ENCODE peak calls at places on chromosomes 6 and 20, in five cellular contexts. One of them, this sample, is unnamed.

GRCh38 chr6:119110601-119111548 is 32.4 kb upstream of the FAM184A start:
- DNase-seq in Peyer's patch: no peak
- DNase-seq in spleen: no peak
- DNase-seq in uterus: peak; percentile 20
- DNase-seq in upper lobe of left lung: peak; percentile 35
- DNase-seq in this sample: no peak

GRCh38 chr6:164378330-164378729 is 931.1 kb downstream of the C6orf118 start:
- DNase-seq in spleen: no peak
- DNase-seq in uterus: no peak
- DNase-seq in upper lobe of left lung: no peak
- DNase-seq in Peyer's patch: no peak
- DNase-seq in this sample: no peak

GRCh38 chr6:108758884-108759283 is 89.3 kb upstream of the ARMC2 start:
- DNase-seq in upper lobe of left lung: no peak
- DNase-seq in Peyer's patch: no peak
- DNase-seq in uterus: no peak
- DNase-seq in spleen: no peak
- DNase-seq in this sample: no peak

GRCh38 chr6:84882768-84883766 is 118.7 kb upstream of the TBX18 start:
- DNase-seq in Peyer's patch: no peak
- DNase-seq in upper lobe of left lung: no peak
- DNase-seq in uterus: no peak
- DNase-seq in spleen: no peak
- DNase-seq in this sample: no peak

GRCh38 chr20:33828912-33829560 is 17.9 kb downstream of the CHMP4B start:
- DNase-seq in upper lobe of left lung: no peak
- DNase-seq in uterus: no peak
- DNase-seq in Peyer's patch: no peak
- DNase-seq in spleen: no peak
- DNase-seq in this sample: no peak

GRCh38 chr20:38021373-38021772 is 11.9 kb downstream of the TTI1 start:
- DNase-seq in spleen: no peak
- DNase-seq in upper lobe of left lung: no peak
- DNase-seq in uterus: no peak
- DNase-seq in Peyer's patch: no peak
- DNase-seq in this sample: no peak

GRCh38 chr20:56985286-56985685 is 281.2 kb downstream of the BMP7 start:
- DNase-seq in uterus: no peak
- DNase-seq in upper lobe of left lung: no peak
- DNase-seq in spleen: no peak
- DNase-seq in Peyer's patch: no peak
- DNase-seq in this sample: no peak

GRCh38 chr6:8065519-8065911 is 1.3 kb upstream of the BLOC1S5 start:
- DNase-seq in spleen: no peak
- DNase-seq in Peyer's patch: no peak
- DNase-seq in uterus: no peak
- DNase-seq in upper lobe of left lung: no peak
- DNase-seq in this sample: no peak

GRCh38 chr6:149962461-149963211 is 1.1 kb upstream of the ULBP1 start:
- DNase-seq in uterus: no peak
- DNase-seq in upper lobe of left lung: no peak
- DNase-seq in Peyer's patch: no peak
- DNase-seq in spleen: no peak
- DNase-seq in this sample: no peak

GRCh38 chr20:39631557-39631956 is 669.4 kb downstream of the DHX35 start:
- DNase-seq in spleen: no peak
- DNase-seq in uterus: no peak
- DNase-seq in Peyer's patch: no peak
- DNase-seq in upper lobe of left lung: no peak
- DNase-seq in this sample: no peak

GRCh38 chr6:159719287-159719686 is 8.0 kb upstream of the WTAP start:
- DNase-seq in spleen: no peak
- DNase-seq in upper lobe of left lung: no peak
- DNase-seq in Peyer's patch: no peak
- DNase-seq in uterus: no peak
- DNase-seq in this sample: no peak

GRCh38 chr6:117404548-117404947 is 21.2 kb downstream of the ROS1 start:
- DNase-seq in spleen: no peak
- DNase-seq in Peyer's patch: no peak
- DNase-seq in upper lobe of left lung: no peak
- DNase-seq in uterus: no peak
- DNase-seq in this sample: no peak

GRCh38 chr20:48052492-48052870 is 267.2 kb upstream of the SULF2 start:
- DNase-seq in uterus: no peak
- DNase-seq in Peyer's patch: no peak
- DNase-seq in upper lobe of left lung: no peak
- DNase-seq in spleen: no peak
- DNase-seq in this sample: no peak

GRCh38 chr6:73797861-73798260 is 101.9 kb downstream of the CD109 start:
- DNase-seq in Peyer's patch: no peak
- DNase-seq in upper lobe of left lung: no peak
- DNase-seq in uterus: no peak
- DNase-seq in spleen: no peak
- DNase-seq in this sample: no peak

GRCh38 chr20:53952528-53953096 is 117.8 kb downstream of the BCAS1 start:
- DNase-seq in spleen: no peak
- DNase-seq in Peyer's patch: no peak
- DNase-seq in upper lobe of left lung: no peak
- DNase-seq in uterus: no peak
- DNase-seq in this sample: no peak

GRCh38 chr6:56770011-56770520 is 127.4 kb upstream of the DST start:
- DNase-seq in upper lobe of left lung: no peak
- DNase-seq in Peyer's patch: no peak
- DNase-seq in spleen: no peak
- DNase-seq in uterus: no peak
- DNase-seq in this sample: no peak

GRCh38 chr6:20605581-20605980 is 71.3 kb downstream of the CDKAL1 start:
- DNase-seq in upper lobe of left lung: no peak
- DNase-seq in Peyer's patch: no peak
- DNase-seq in uterus: no peak
- DNase-seq in spleen: no peak
- DNase-seq in this sample: no peak

GRCh38 chr6:133631421-133631820 is 257.5 kb upstream of the TCF21 start:
- DNase-seq in upper lobe of left lung: no peak
- DNase-seq in Peyer's patch: no peak
- DNase-seq in spleen: no peak
- DNase-seq in uterus: no peak
- DNase-seq in this sample: no peak

GRCh38 chr6:7827142-7827541 is 83.4 kb downstream of the TXNDC5 start:
- DNase-seq in Peyer's patch: no peak
- DNase-seq in uterus: no peak
- DNase-seq in spleen: no peak
- DNase-seq in upper lobe of left lung: no peak
- DNase-seq in this sample: no peak

GRCh38 chr6:144349690-144350132 is 64.6 kb downstream of the UTRN start:
- DNase-seq in uterus: no peak
- DNase-seq in upper lobe of left lung: no peak
- DNase-seq in spleen: no peak
- DNase-seq in Peyer's patch: no peak
- DNase-seq in this sample: no peak

GRCh38 chr20:36833275-36834020 is 42.5 kb upstream of the TLDC2 start:
- DNase-seq in upper lobe of left lung: no peak
- DNase-seq in spleen: no peak
- DNase-seq in uterus: no peak
- DNase-seq in Peyer's patch: no peak
- DNase-seq in this sample: no peak

GRCh38 chr20:36836591-36837329 is 39.2 kb upstream of the TLDC2 start:
- DNase-seq in Peyer's patch: peak; percentile 77
- DNase-seq in upper lobe of left lung: peak; percentile 76
- DNase-seq in spleen: peak; percentile 90
- DNase-seq in uterus: no peak
- DNase-seq in this sample: no peak

GRCh38 chr20:36835453-36836198 is 40.3 kb upstream of the TLDC2 start:
- DNase-seq in Peyer's patch: peak; percentile 90
- DNase-seq in spleen: peak; percentile 97
- DNase-seq in uterus: peak; percentile 92
- DNase-seq in upper lobe of left lung: peak; percentile 95
- DNase-seq in this sample: peak; percentile 88

GRCh38 chr20:36832791-36833190 is 43.1 kb upstream of the TLDC2 start:
- DNase-seq in upper lobe of left lung: no peak
- DNase-seq in uterus: no peak
- DNase-seq in spleen: no peak
- DNase-seq in Peyer's patch: no peak
- DNase-seq in this sample: no peak

DNA sequence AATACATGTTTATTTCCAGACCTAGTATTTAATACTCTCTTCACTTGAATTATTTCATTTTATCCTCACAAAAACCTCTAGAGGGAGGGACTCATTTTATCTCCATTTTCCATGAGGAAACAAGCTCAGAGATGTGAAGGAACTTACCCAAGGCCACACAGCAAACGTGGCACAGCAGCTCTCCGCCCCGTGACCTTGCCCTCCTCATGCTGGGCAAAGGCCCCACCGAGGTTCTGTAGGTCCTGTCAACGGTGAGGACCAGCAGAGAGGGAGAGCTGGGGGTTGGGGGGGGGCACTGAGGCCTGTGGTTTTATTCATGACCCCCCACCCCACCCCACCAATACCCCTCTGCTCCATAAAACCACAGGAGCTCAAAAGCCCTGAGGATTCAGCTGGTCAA is 40.9 kb upstream of the TLDC2 start:
- DNase-seq in upper lobe of left lung: no peak
- DNase-seq in Peyer's patch: no peak
- DNase-seq in uterus: no peak
- DNase-seq in spleen: no peak
- DNase-seq in this sample: no peak
- H3K4me1 ChIP-seq in upper lobe of left lung: peaks cover 49% of the 10 kb centered on the region
- H3K4me1 ChIP-seq in Peyer's patch: peaks cover 10% of the 10 kb centered on the region
- H3K4me1 ChIP-seq in uterus: peaks cover 16% of the 10 kb centered on the region
- H3K4me1 ChIP-seq in spleen: peaks cover 72% of the 10 kb centered on the region
- H3K4me1 ChIP-seq in this sample: peaks cover 68% of the 10 kb centered on the region

DNA sequence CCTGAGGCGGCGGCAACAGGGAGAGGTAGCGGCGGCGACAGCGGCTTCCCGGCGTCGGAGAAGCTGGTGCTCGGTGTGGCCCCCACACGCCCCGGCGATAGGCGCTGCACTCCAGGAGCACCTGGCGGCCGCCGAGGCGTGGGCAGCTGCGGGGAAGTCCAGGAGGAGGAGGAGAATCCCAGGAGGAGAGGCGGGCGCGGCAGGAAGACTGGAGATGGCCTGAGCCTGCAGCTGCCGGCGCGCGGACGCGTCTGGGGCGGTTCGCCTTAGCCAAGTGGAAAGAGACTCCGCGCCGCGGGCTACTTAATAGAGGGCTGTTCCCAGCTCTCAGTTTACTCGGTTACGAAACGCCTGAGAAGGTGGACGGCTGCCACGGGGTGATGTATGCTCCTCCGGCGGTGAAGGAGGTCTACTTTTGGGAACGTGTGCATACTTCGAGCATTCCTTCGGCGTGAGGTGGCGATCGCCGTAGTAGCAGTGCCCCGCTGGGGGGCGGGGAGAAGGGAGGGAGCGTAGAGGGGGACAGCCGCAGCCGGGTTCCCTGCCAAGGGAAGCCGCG is at the start of gene COL12A1:
- DNase-seq in spleen: peak; percentile 81
- DNase-seq in uterus: peak; percentile 99
- DNase-seq in upper lobe of left lung: peak; percentile 90
- DNase-seq in Peyer's patch: peak; percentile 74
- DNase-seq in this sample: peak; percentile 96
- TF ChIP-seq POLR2A in spleen: no peak
- TF ChIP-seq POLR2A in uterus: peak; percentile 83
- TF ChIP-seq POLR2A in upper lobe of left lung: peak; percentile 74
- TF ChIP-seq POLR2A in Peyer's patch: peak; percentile 20
- TF ChIP-seq POLR2A in this sample: peak; percentile 52

GRCh38 chr6:41644297-41644879 is 6.1 kb downstream of the MDFI start:
- DNase-seq in uterus: no peak
- DNase-seq in upper lobe of left lung: no peak
- DNase-seq in Peyer's patch: no peak
- DNase-seq in spleen: peak; percentile 67
- DNase-seq in this sample: no peak
- H3K4me1 ChIP-seq in uterus: no peaks in the 10 kb centered on the region
- H3K4me1 ChIP-seq in upper lobe of left lung: peaks cover 8% of the 10 kb centered on the region
- H3K4me1 ChIP-seq in Peyer's patch: no peaks in the 10 kb centered on the region
- H3K4me1 ChIP-seq in spleen: peaks cover 5% of the 10 kb centered on the region
- H3K4me1 ChIP-seq in this sample: peaks cover 46% of the 10 kb centered on the region

DNA sequence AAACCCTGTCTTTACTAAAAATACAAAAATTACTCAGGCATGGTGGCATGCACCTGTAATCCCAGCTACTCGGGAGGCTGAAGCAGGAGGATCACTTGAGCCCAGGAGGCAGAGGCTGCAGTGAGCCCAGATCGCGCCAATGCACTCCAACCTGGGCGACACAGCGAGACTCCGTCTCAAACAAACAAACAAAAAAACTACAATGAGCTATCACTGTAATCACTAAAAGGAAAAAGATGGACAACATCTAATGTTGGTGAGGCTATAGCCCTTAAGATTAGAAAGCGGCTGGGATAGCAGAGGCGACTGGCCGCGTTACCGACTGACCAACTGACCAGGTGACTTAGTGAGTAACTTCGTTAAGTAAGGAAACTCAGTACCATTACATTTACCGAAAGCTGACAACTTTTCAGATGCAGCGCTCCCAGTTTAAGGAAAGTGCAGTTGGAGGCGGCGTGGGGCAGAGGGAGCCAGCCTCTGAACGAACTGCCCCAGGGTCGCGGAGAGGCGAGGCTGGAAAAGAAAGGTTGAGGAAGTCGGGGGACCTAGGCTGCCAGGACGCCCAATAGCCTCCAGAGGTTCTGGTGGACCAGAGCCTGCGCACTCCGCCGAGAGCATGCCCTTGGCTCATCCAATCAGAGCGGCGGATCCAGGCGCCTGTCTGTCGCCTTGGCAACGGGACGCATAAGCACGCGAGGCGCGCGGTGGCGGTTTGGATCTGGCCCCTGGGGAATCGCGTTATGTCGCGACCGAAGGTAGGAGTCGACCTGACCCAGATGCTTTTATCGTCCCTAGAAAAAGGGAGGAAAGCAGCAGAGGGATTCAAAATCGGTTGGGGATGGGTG is 8.9 kb downstream of the TTLL9 start:
- DNase-seq in spleen: peak; percentile 95
- DNase-seq in uterus: peak; percentile 87
- DNase-seq in Peyer's patch: peak; percentile 90
- DNase-seq in upper lobe of left lung: peak; percentile 98
- DNase-seq in this sample: peak; percentile 94
- TF ChIP-seq POLR2A in spleen: no peak
- TF ChIP-seq POLR2A in uterus: peak; percentile 44
- TF ChIP-seq POLR2A in Peyer's patch: no peak
- TF ChIP-seq POLR2A in upper lobe of left lung: no peak
- TF ChIP-seq POLR2A in this sample: peak; percentile 32

GRCh38 chr20:23231561-23232218 is 118.9 kb upstream of the NXT1 start:
- DNase-seq in uterus: no peak
- DNase-seq in spleen: no peak
- DNase-seq in upper lobe of left lung: no peak
- DNase-seq in Peyer's patch: no peak
- DNase-seq in this sample: no peak

GRCh38 chr20:23230766-23231385 is 119.7 kb upstream of the NXT1 start:
- DNase-seq in uterus: no peak
- DNase-seq in spleen: no peak
- DNase-seq in upper lobe of left lung: no peak
- DNase-seq in Peyer's patch: no peak
- DNase-seq in this sample: no peak

GRCh38 chr20:23228912-23229311 is 121.7 kb upstream of the NXT1 start:
- DNase-seq in Peyer's patch: no peak
- DNase-seq in upper lobe of left lung: no peak
- DNase-seq in spleen: no peak
- DNase-seq in uterus: no peak
- DNase-seq in this sample: no peak

GRCh38 chr20:23227976-23228375 is 122.6 kb upstream of the NXT1 start:
- DNase-seq in spleen: no peak
- DNase-seq in uterus: no peak
- DNase-seq in Peyer's patch: no peak
- DNase-seq in upper lobe of left lung: no peak
- DNase-seq in this sample: no peak

GRCh38 chr20:23229989-23230388 is 120.6 kb upstream of the NXT1 start:
- DNase-seq in uterus: no peak
- DNase-seq in spleen: no peak
- DNase-seq in upper lobe of left lung: no peak
- DNase-seq in Peyer's patch: no peak
- DNase-seq in this sample: no peak
- H3K4me1 ChIP-seq in uterus: no peaks in the 10 kb centered on the region
- H3K4me1 ChIP-seq in spleen: peaks cover 3% of the 10 kb centered on the region
- H3K4me1 ChIP-seq in upper lobe of left lung: no peaks in the 10 kb centered on the region
- H3K4me1 ChIP-seq in Peyer's patch: no peaks in the 10 kb centered on the region
- H3K4me1 ChIP-seq in this sample: peaks cover 43% of the 10 kb centered on the region

This sample was measured in tibial nerve.